ENCODE peak calls at places on chromosomes 5 and 9, in six cellular contexts. U, C, Y, W, O and N are unnamed samples.

GRCh38 chr5:44952376-44952775 is 143.6 kb downstream of the MRPS30 start:
- DNase-seq in W (no peak), Y (no peak), C (no peak), O (no peak), U (peak; percentile 79), N (no peak)

GRCh38 chr5:127933348-127933747 is 150.2 kb upstream of the SLC12A2 start:
- DNase-seq in O (no peak), W (no peak), C (no peak), U (no peak), Y (no peak), N (no peak)

GRCh38 chr5:69129413-69129812 is 35.6 kb downstream of the SLC30A5 start:
- DNase-seq in O (no peak), W (no peak), U (no peak), Y (no peak), C (no peak), N (no peak)

GRCh38 chr5:83927140-83927733 is 206.6 kb upstream of the HAPLN1 start:
- DNase-seq in C (no peak), O (peak; percentile 37), Y (peak; percentile 74), W (peak; percentile 4), U (peak; percentile 78), N (peak; percentile 71)

GRCh38 chr9:7779201-7779600 is 20.4 kb downstream of the DMAC1 start:
- DNase-seq in Y (no peak), U (no peak), W (no peak), C (no peak), O (no peak), N (no peak)

GRCh38 chr5:29902859-29903258 is 1290.6 kb upstream of the CDH6 start:
- DNase-seq in U (no peak), Y (no peak), C (no peak), W (no peak), O (no peak), N (no peak)

GRCh38 chr9:123168526-123168925 is 99.9 kb downstream of the STRBP start:
- DNase-seq in Y (no peak), C (no peak), U (no peak), O (no peak), W (no peak), N (no peak)

GRCh38 chr5:11555171-11555570 is 349.1 kb downstream of the CTNND2 start:
- DNase-seq in C (no peak), Y (no peak), U (no peak), O (no peak), W (no peak), N (no peak)

GRCh38 chr9:89667730-89668129 is 62.9 kb downstream of the GADD45G start:
- DNase-seq in Y (no peak), C (no peak), W (no peak), U (no peak), O (no peak), N (peak; percentile 51)

GRCh38 chr9:35908484-35909125 is 685 bp upstream of the SPAAR start:
- DNase-seq in W (no peak), Y (no peak), U (no peak), O (no peak), C (no peak), N (no peak)

GRCh38 chr9:13278368-13279246 is 885 bp downstream of the MPDZ start:
- DNase-seq in O (peak; percentile 84), U (no peak), Y (peak; percentile 71), C (no peak), W (no peak), N (peak; percentile 24)

GRCh38 chr5:42896523-42896922 is 84.8 kb upstream of the SELENOP start:
- DNase-seq in O (no peak), Y (no peak), W (no peak), U (no peak), C (no peak), N (no peak)

GRCh38 chr9:122206118-122207046 is 22.4 kb downstream of the LHX6 start:
- DNase-seq in Y (peak; percentile 30), O (peak; percentile 32), U (no peak), W (no peak), C (no peak), N (no peak)

GRCh38 chr5:178115835-178116405 is 2.6 kb downstream of the N4BP3 start:
- DNase-seq in W (no peak), Y (no peak), C (no peak), O (peak; percentile 44), U (no peak), N (no peak)

GRCh38 chr5:89934069-89934468 is 475.5 kb downstream of the CETN3 start:
- DNase-seq in U (no peak), W (no peak), C (no peak), O (no peak), Y (no peak), N (no peak)

GRCh38 chr9:115138151-115138550 is 20.2 kb upstream of the TNC start:
- DNase-seq in C (no peak), U (no peak), Y (no peak), W (no peak), O (no peak), N (no peak)

GRCh38 chr5:71589903-71590302 is 2.8 kb downstream of the MCCC2 start:
- DNase-seq in W (no peak), C (no peak), O (no peak), Y (no peak), U (no peak), N (no peak)

GRCh38 chr5:61906820-61907219 is 399.2 kb upstream of the KIF2A start:
- DNase-seq in W (no peak), C (no peak), Y (no peak), U (no peak), O (no peak), N (no peak)

GRCh38 chr9:19286634-19287188 is 56.2 kb downstream of the DENND4C start:
- DNase-seq in U (peak; percentile 34), Y (no peak), W (no peak), C (no peak), O (no peak), N (peak; percentile 76)

GRCh38 chr9:136345281-136346156 is 18.0 kb downstream of the DNLZ start:
- DNase-seq in Y (peak; percentile 73), U (peak; percentile 74), C (no peak), W (no peak), O (peak; percentile 89), N (peak; percentile 56)

GRCh38 chr5:113524927-113525326 is 11.4 kb downstream of the YTHDC2 start:
- DNase-seq in O (no peak), U (no peak), Y (no peak), W (no peak), C (no peak), N (no peak)